ENCODE peak calls at places on chromosomes 6 and 20, in ten cellular contexts. B is A549; P is progenitor cell of endocrine pancreas; Z is AG04450; S is AG10803; V is CD8-positive, alpha-beta T cell; N is Calu3; K is omental fat pad; E is SK-N-SH; W is fibroblast of the aortic adventitia. J is an unnamed sample.

GRCh38 chr20:49325981-49326380 is 48.1 kb upstream of the ZNFX1 start:
- DNase-seq in Z (no peak), P (no peak), E (no peak), N (no peak), S (peak), B (no peak), V (no peak), K (no peak), W (peak), J (no peak)

GRCh38 chr6:134734312-134734869 is 215.5 kb downstream of the ALDH8A1 start:
- DNase-seq in E (no peak), S (no peak), Z (no peak), B (no peak), W (no peak), V (no peak), N (no peak), K (no peak), P (no peak), J (no peak)

GRCh38 chr6:41935685-41936072 is 5.9 kb downstream of the CCND3 start:
- DNase-seq in S (no peak), B (no peak), K (no peak), E (no peak), W (no peak), N (no peak), V (no peak), P (no peak), Z (no peak), J (no peak)

GRCh38 chr20:8449120-8449519 is 317.1 kb downstream of the PLCB1 start:
- DNase-seq in K (no peak), P (no peak), V (no peak), Z (no peak), E (no peak), N (no peak), W (peak), S (peak), B (no peak), J (no peak)

GRCh38 chr6:160198577-160199211 is 59.9 kb downstream of the SLC22A2 start:
- DNase-seq in Z (no peak), V (no peak), P (no peak), B (peak), K (no peak), W (peak), N (peak), S (no peak), E (no peak), J (no peak)

GRCh38 chr20:38404016-38404415 is 31.1 kb downstream of the SNHG17 start:
- DNase-seq in K (no peak), Z (no peak), W (no peak), E (no peak), V (no peak), S (no peak), B (no peak), N (no peak), P (no peak), J (no peak)

GRCh38 chr6:106512048-106512957 is 117.0 kb downstream of the RTN4IP1 start:
- DNase-seq in K (no peak), P (peak), Z (no peak), N (peak), B (peak), E (peak), V (peak), W (peak), S (peak), J (peak)

GRCh38 chr6:2566048-2566447 is 184.7 kb downstream of the MYLK4 start:
- DNase-seq in B (no peak), S (no peak), E (no peak), P (no peak), K (no peak), N (no peak), V (no peak), Z (no peak), W (no peak), J (no peak)

GRCh38 chr6:5541751-5542432 is 280.6 kb downstream of the FARS2 start:
- DNase-seq in V (no peak), W (peak), P (no peak), B (peak), K (no peak), N (no peak), S (no peak), E (no peak), Z (no peak), J (no peak)

GRCh38 chr6:108763931-108764579 is 84.2 kb upstream of the ARMC2 start:
- DNase-seq in W (no peak), P (no peak), V (no peak), K (no peak), S (no peak), E (no peak), Z (no peak), B (no peak), N (no peak), J (no peak)

GRCh38 chr6:142901616-142902015 is 43.4 kb downstream of the HIVEP2 start:
- DNase-seq in P (no peak), E (no peak), Z (no peak), K (no peak), S (no peak), N (no peak), W (no peak), B (no peak), V (no peak), J (no peak)

GRCh38 chr6:7566031-7566556 is 23.9 kb upstream of the SNRNP48 start:
- DNase-seq in B (no peak), S (peak), N (no peak), V (no peak), Z (no peak), P (no peak), W (peak), K (no peak), E (no peak), J (no peak)

GRCh38 chr6:45608252-45608911 is 230.6 kb upstream of the SUPT3H start:
- DNase-seq in K (no peak), E (no peak), P (no peak), N (peak), S (peak), W (no peak), B (no peak), Z (no peak), V (no peak), J (no peak)

GRCh38 chr6:73579851-73580246 is 59.0 kb upstream of the EEF1A1 start:
- DNase-seq in Z (peak), E (no peak), K (no peak), V (no peak), S (peak), N (peak), W (peak), P (no peak), B (peak), J (no peak)

GRCh38 chr20:62804632-62805364 is at the start of gene OGFR:
- DNase-seq in B (no peak), N (peak), E (peak), S (peak), W (peak), Z (no peak), K (no peak), V (peak), P (no peak), J (peak)

GRCh38 chr6:83417880-83418663 is 12.8 kb downstream of the ME1 start:
- DNase-seq in E (peak), B (peak), V (no peak), W (peak), Z (peak), N (peak), K (no peak), S (peak), P (no peak), J (no peak)

GRCh38 chr6:117829594-117830319 is 77.3 kb upstream of the SLC35F1 start:
- DNase-seq in V (no peak), S (peak), P (peak), Z (no peak), K (no peak), W (peak), B (peak), E (peak), N (peak), J (no peak)

GRCh38 chr6:25165181-25165580 is 114.0 kb upstream of the CARMIL1 start:
- DNase-seq in B (no peak), Z (no peak), V (no peak), S (no peak), K (no peak), W (no peak), N (no peak), P (no peak), E (no peak), J (no peak)

GRCh38 chr6:132499757-132500156 is 13.2 kb downstream of the STX7 start:
- DNase-seq in B (no peak), Z (no peak), W (no peak), V (no peak), E (no peak), N (no peak), S (no peak), P (no peak), K (no peak), J (no peak)

GRCh38 chr6:24122139-24122538 is 3.9 kb upstream of the NRSN1 start:
- DNase-seq in E (peak), K (no peak), V (no peak), Z (no peak), P (no peak), S (no peak), W (no peak), N (no peak), B (no peak), J (no peak)

GRCh38 chr6:110826236-110827129 is 11.2 kb upstream of the CDK19 start:
- DNase-seq in Z (no peak), N (no peak), K (no peak), S (peak), P (no peak), B (no peak), W (peak), E (no peak), V (no peak), J (no peak)

GRCh38 chr20:59789641-59790040 is 143.8 kb downstream of the SYCP2 start:
- DNase-seq in V (no peak), W (no peak), S (no peak), K (no peak), P (no peak), N (no peak), B (no peak), E (no peak), Z (no peak), J (no peak)

GRCh38 chr6:158801655-158802294 is 17.4 kb downstream of the EZR start:
- DNase-seq in V (peak), E (no peak), P (no peak), N (no peak), W (no peak), Z (no peak), B (no peak), S (no peak), K (no peak), J (no peak)

GRCh38 chr6:111591370-111591900 is 14.2 kb downstream of the TRAF3IP2 start:
- DNase-seq in E (peak), B (peak), W (peak), V (no peak), Z (peak), S (peak), K (peak), P (no peak), N (peak), J (no peak)

GRCh38 chr20:45187693-45188092 is 13.0 kb downstream of the PI3 start:
- DNase-seq in W (no peak), V (no peak), Z (no peak), B (no peak), P (no peak), S (no peak), N (no peak), E (no peak), K (no peak), J (no peak)

GRCh38 chr6:153957409-153957808 is 81.6 kb upstream of the OPRM1 start:
- DNase-seq in W (no peak), K (no peak), N (no peak), P (no peak), V (no peak), B (no peak), E (no peak), Z (no peak), S (no peak), J (no peak)

GRCh38 chr6:97160280-97160679 is 122.7 kb downstream of the MMS22L start:
- DNase-seq in N (no peak), Z (no peak), E (no peak), B (peak), V (no peak), P (no peak), K (no peak), W (peak), S (no peak), J (no peak)
- TF ChIP-seq CTCF in N (no peak), Z (no peak), E (no peak), B (no peak), V (no peak), P (no peak), K (no peak), W (no peak), S (no peak), J (no peak)

GRCh38 chr20:33701629-33702450 is 15.7 kb upstream of the E2F1 start:
- DNase-seq in E (no peak), V (no peak), N (no peak), B (no peak), W (no peak), S (no peak), K (no peak), Z (no peak), P (no peak), J (no peak)
- TF ChIP-seq CTCF in E (no peak), V (no peak), N (no peak), B (no peak), W (no peak), S (no peak), K (no peak), Z (no peak), P (no peak), J (no peak)

DNA sequence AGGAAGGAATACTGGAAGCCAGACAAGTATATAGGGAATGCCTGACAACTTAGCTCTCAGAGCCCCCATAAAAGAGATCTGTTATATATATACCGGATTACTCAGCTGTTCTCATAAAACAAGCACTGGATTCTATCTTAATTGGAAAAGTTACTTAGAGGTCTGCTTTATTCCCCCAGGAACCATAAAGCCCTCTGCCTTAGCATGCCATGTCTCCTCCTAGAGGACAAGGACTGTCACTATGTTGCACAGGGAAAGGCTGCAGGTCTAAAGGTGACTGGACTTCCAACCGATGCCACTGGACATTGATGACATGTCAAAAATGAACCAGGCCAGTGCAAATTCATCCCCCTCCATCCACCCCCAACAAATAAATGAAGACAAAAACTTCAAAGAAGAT is 6.4 kb downstream of the EXOC2 start:
- DNase-seq in E (no peak), S (no peak), W (no peak), Z (no peak), P (no peak), V (no peak), K (no peak), B (no peak), N (no peak), J (no peak)
- TF ChIP-seq CTCF in E (peak), S (peak), W (peak), Z (peak), P (no peak), V (no peak), K (no peak), B (no peak), N (no peak), J (no peak)

GRCh38 chr20:17372831-17373440 is 146.1 kb downstream of the PCSK2 start:
- DNase-seq in E (no peak), S (no peak), K (no peak), N (no peak), W (no peak), Z (no peak), B (no peak), P (no peak), V (no peak), J (no peak)
- TF ChIP-seq CTCF in E (no peak), S (no peak), K (no peak), N (no peak), W (no peak), Z (no peak), B (no peak), P (no peak), V (no peak), J (no peak)

DNA sequence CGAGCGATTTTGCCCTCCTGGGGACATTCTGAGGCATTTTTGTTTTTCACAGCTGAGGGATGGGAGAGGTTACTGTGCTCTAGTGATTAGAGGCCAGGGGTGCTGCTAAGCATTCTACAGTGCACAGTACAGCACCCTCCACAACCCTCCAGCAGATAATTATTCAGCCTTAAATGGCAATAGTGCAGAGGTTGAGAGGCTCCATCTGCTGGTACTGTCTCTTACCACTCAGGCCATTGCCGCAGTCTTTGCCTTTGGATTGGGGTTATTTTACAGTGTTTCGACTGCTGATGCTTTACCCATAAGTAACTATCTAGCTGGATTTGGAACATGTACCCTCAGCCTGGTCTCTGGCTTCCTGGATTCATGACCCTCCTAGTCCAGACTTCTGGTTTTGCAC is 705.3 kb downstream of the KIF16B start:
- DNase-seq in B (peak), S (no peak), V (no peak), K (no peak), W (no peak), Z (no peak), P (no peak), E (no peak), N (no peak), J (no peak)
- TF ChIP-seq CTCF in B (no peak), S (peak), V (no peak), K (no peak), W (no peak), Z (no peak), P (no peak), E (peak), N (no peak), J (no peak)

GRCh38 chr20:32660661-32661060 is 13.1 kb downstream of the C20orf203 start:
- DNase-seq in B (no peak), K (no peak), P (no peak), W (no peak), E (no peak), V (no peak), S (no peak), N (no peak), Z (no peak), J (no peak)

GRCh38 chr20:32663704-32664351 is 9.9 kb downstream of the C20orf203 start:
- DNase-seq in W (no peak), Z (no peak), P (no peak), K (no peak), N (no peak), E (no peak), V (no peak), S (no peak), B (no peak), J (no peak)

GRCh38 chr20:32664352-32665159 is 9.2 kb downstream of the C20orf203 start:
- DNase-seq in K (no peak), V (no peak), W (no peak), P (no peak), Z (no peak), E (no peak), N (no peak), S (no peak), B (no peak), J (no peak)

GRCh38 chr20:32667030-32667429 is 6.7 kb downstream of the C20orf203 start:
- DNase-seq in E (no peak), P (no peak), W (no peak), K (no peak), S (no peak), N (no peak), B (no peak), V (no peak), Z (no peak), J (no peak)

GRCh38 chr20:32661820-32662528 is 11.8 kb downstream of the C20orf203 start:
- DNase-seq in K (no peak), V (no peak), W (no peak), E (no peak), B (no peak), Z (no peak), P (no peak), S (no peak), N (no peak), J (no peak)
- TF ChIP-seq CTCF in K (no peak), V (no peak), W (no peak), E (no peak), B (no peak), Z (no peak), P (no peak), S (no peak), N (no peak), J (no peak)

DNA sequence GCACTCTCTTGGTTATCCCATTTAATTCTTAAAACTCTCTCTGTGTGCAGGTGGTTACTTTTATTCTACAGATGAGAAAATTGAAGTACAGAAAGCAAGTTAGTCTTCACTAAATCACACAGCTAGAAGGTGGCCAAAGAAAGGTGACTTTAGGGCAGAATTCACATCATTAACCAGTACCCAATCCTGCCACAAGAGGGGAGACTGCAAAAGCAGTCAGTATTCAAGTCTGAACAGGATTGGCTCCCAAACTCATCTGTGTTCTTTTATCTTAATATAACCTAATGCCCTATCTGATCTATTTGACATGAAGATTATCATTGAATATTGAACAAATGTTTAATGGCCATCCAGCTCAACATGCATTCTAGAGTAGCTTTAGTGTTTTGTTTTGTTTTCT is 225.3 kb upstream of the FAM83B start:
- DNase-seq in S (peak), E (no peak), Z (no peak), N (peak), W (peak), B (peak), K (no peak), V (no peak), P (no peak), J (no peak)
- TF ChIP-seq CTCF in S (peak), E (peak), Z (peak), N (peak), W (peak), B (no peak), K (no peak), V (no peak), P (peak), J (no peak)

DNA sequence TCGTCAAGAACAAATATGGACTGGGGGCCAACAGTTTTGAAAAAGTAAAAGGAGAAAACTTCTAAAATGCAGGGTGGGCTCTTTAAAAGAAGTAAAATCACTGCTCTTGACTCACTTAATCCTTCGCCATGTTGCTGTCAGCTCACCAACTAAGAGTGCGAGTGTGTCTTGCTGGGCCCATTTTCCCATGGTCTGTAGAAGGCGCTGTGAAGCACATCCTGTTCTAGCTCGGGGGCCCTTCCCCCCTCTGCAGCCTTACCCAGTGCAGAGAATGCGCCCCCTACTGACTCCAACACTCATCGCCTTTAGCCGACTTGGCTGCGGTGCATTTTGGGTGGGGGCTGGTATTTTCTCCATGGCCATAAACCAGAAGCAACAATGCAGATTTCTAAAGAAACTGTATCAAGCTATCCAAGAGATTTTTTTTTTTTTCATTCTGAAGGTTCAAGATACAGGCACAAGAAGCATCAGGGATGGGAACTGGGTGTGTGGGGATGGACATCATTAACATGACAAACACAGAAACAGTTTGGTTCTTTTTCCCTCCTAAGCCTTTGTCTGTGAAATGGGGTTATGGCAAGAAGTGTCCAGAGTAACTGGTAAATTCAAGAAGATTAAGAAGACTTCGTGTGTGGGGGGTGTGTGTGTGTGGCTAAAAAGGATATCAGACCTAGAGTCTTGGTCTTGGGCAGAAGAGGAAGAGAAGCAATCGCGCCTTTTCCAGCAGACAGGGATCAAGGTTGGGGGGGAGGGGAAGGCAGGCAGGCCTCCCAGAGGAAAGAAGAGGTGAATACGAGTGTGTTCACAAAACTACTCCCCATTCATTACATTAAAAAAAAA is 1.7 kb downstream of the ADNP start:
- DNase-seq in K (peak), N (peak), V (peak), W (peak), Z (peak), E (peak), S (peak), P (peak), B (peak), J (peak)
- TF ChIP-seq CTCF in K (peak), N (peak), V (peak), W (peak), Z (peak), E (peak), S (peak), P (peak), B (peak), J (no peak)